ENCODE peak calls at places on chromosomes 6 and 20, in seven cellular contexts. P is Kasumi-1, R is MCF 10A, D is body of pancreas, S is AG09319, H is fibroblast of lung, V is ecto neural progenitor cell. F is an unnamed sample.

GRCh38 chr6:111480988-111481830 is 1.8 kb downstream of the REV3L start:
- DNase-seq in H (peak), R (peak), S (no peak), P (peak), D (no peak), V (no peak), F (peak)

GRCh38 chr20:39878809-39879208 is 810.2 kb downstream of the MAFB start:
- DNase-seq in S (no peak), R (peak), D (no peak), P (no peak), H (no peak), V (no peak), F (no peak)

GRCh38 chr20:38843346-38843745 is 37.8 kb downstream of the PPP1R16B start:
- DNase-seq in V (no peak), S (no peak), P (no peak), H (no peak), R (no peak), D (no peak), F (no peak)

GRCh38 chr20:16821211-16822089 is 73.3 kb downstream of the OTOR start:
- DNase-seq in R (peak), H (peak), D (peak), V (no peak), S (no peak), P (peak), F (peak)

GRCh38 chr6:43689421-43689820 is 1.8 kb upstream of the MRPS18A start:
- DNase-seq in R (no peak), V (no peak), H (no peak), P (no peak), S (no peak), D (no peak), F (no peak)

GRCh38 chr20:48739395-48740268 is 88.2 kb downstream of the PREX1 start:
- DNase-seq in P (no peak), H (no peak), R (no peak), V (no peak), S (no peak), D (no peak), F (no peak)

GRCh38 chr20:58719258-58719657 is 26.7 kb downstream of the NPEPL1 start:
- DNase-seq in R (no peak), P (no peak), V (peak), S (no peak), D (no peak), H (no peak), F (no peak)

GRCh38 chr6:112037783-112038216 is 16.1 kb upstream of the CCN6 start:
- DNase-seq in V (no peak), D (peak), R (peak), P (no peak), H (peak), S (peak), F (peak)

GRCh38 chr20:25272223-25273000 is 24.5 kb downstream of the PYGB start:
- DNase-seq in R (no peak), S (no peak), V (no peak), D (no peak), H (no peak), P (no peak), F (no peak)